ENCODE peak calls at places on chromosomes 4 and X, in four cellular contexts. One of them, this sample, is unnamed.

GRCh38 chr4:125526420-125526819 is 211.7 kb downstream of the FAT4 start:
- DNase-seq in stomach: no peak
- DNase-seq in SK-N-SH: no peak
- DNase-seq in suprapubic skin: no peak
- DNase-seq in this sample: no peak

GRCh38 chr4:26885912-26886274 is 25.3 kb downstream of the STIM2 start:
- DNase-seq in stomach: no peak
- DNase-seq in SK-N-SH: no peak
- DNase-seq in suprapubic skin: no peak
- DNase-seq in this sample: no peak

GRCh38 chr4:146957252-146957651 is 11.6 kb upstream of the TTC29 start:
- DNase-seq in stomach: no peak
- DNase-seq in SK-N-SH: no peak
- DNase-seq in suprapubic skin: no peak
- DNase-seq in this sample: no peak

GRCh38 chrX:152897216-152898144 is at the start of gene ZNF185:
- DNase-seq in stomach: peak
- DNase-seq in SK-N-SH: peak
- DNase-seq in suprapubic skin: no peak
- DNase-seq in this sample: peak

GRCh38 chrX:56733459-56734046 is 4.5 kb downstream of the NBDY start:
- DNase-seq in stomach: peak
- DNase-seq in SK-N-SH: peak
- DNase-seq in suprapubic skin: no peak
- DNase-seq in this sample: no peak

GRCh38 chr4:27684501-27685077 is 823.9 kb downstream of the STIM2 start:
- DNase-seq in stomach: peak
- DNase-seq in SK-N-SH: peak
- DNase-seq in suprapubic skin: no peak
- DNase-seq in this sample: peak

GRCh38 chr4:61277785-61278184 is 77.7 kb downstream of the ADGRL3 start:
- DNase-seq in stomach: no peak
- DNase-seq in SK-N-SH: no peak
- DNase-seq in suprapubic skin: no peak
- DNase-seq in this sample: no peak

GRCh38 chr4:101615652-101616051 is 174.9 kb upstream of the BANK1 start:
- DNase-seq in stomach: no peak
- DNase-seq in SK-N-SH: no peak
- DNase-seq in suprapubic skin: no peak
- DNase-seq in this sample: no peak

GRCh38 chr4:169416997-169417396 is 146.2 kb upstream of the SH3RF1 start:
- DNase-seq in stomach: no peak
- DNase-seq in SK-N-SH: no peak
- DNase-seq in suprapubic skin: no peak
- DNase-seq in this sample: no peak

GRCh38 chr4:123811763-123812390 is 415.3 kb downstream of the SPRY1 start:
- DNase-seq in stomach: no peak
- DNase-seq in SK-N-SH: no peak
- DNase-seq in suprapubic skin: no peak
- DNase-seq in this sample: no peak

GRCh38 chr4:88357262-88357661 is 21.4 kb upstream of the HERC6 start:
- DNase-seq in stomach: no peak
- DNase-seq in SK-N-SH: no peak
- DNase-seq in suprapubic skin: no peak
- DNase-seq in this sample: no peak

GRCh38 chr4:24598025-24598424 is 13.7 kb upstream of the DHX15 start:
- DNase-seq in stomach: peak
- DNase-seq in SK-N-SH: no peak
- DNase-seq in suprapubic skin: no peak
- DNase-seq in this sample: no peak

GRCh38 chrX:129145382-129145781 is 377.9 kb downstream of the SMARCA1 start:
- DNase-seq in stomach: no peak
- DNase-seq in SK-N-SH: no peak
- DNase-seq in suprapubic skin: no peak
- DNase-seq in this sample: no peak

GRCh38 chrX:83759872-83760271 is 101.1 kb upstream of the CYLC1 start:
- DNase-seq in stomach: no peak
- DNase-seq in SK-N-SH: peak
- DNase-seq in suprapubic skin: no peak
- DNase-seq in this sample: no peak

GRCh38 chrX:15971696-15972095 is 117.1 kb upstream of the AP1S2 start:
- DNase-seq in stomach: no peak
- DNase-seq in SK-N-SH: no peak
- DNase-seq in suprapubic skin: no peak
- DNase-seq in this sample: no peak

GRCh38 chr4:6674500-6675149 is 19.1 kb upstream of the S100P start:
- DNase-seq in stomach: peak
- DNase-seq in SK-N-SH: peak
- DNase-seq in suprapubic skin: peak
- DNase-seq in this sample: no peak

GRCh38 chrX:28586891-28587635 is at the start of gene IL1RAPL1:
- DNase-seq in stomach: no peak
- DNase-seq in SK-N-SH: no peak
- DNase-seq in suprapubic skin: no peak
- DNase-seq in this sample: no peak

GRCh38 chr4:24274401-24275035 is 309.8 kb downstream of the DHX15 start:
- DNase-seq in stomach: no peak
- DNase-seq in SK-N-SH: no peak
- DNase-seq in suprapubic skin: no peak
- DNase-seq in this sample: no peak

GRCh38 chr4:8855781-8856245 is 15.8 kb downstream of the HMX1 start:
- DNase-seq in stomach: no peak
- DNase-seq in SK-N-SH: no peak
- DNase-seq in suprapubic skin: no peak
- DNase-seq in this sample: no peak

GRCh38 chr4:173333658-173334084 is 487 bp downstream of the HMGB2 start:
- DNase-seq in stomach: peak
- DNase-seq in SK-N-SH: peak
- DNase-seq in suprapubic skin: peak
- DNase-seq in this sample: peak

GRCh38 chrX:17859609-17860178 is 1.4 kb downstream of the RAI2 start:
- DNase-seq in stomach: peak
- DNase-seq in SK-N-SH: peak
- DNase-seq in suprapubic skin: no peak
- DNase-seq in this sample: peak

GRCh38 chr4:87092389-87093141 is 127.9 kb downstream of the KLHL8 start:
- DNase-seq in stomach: peak
- DNase-seq in SK-N-SH: peak
- DNase-seq in suprapubic skin: no peak
- DNase-seq in this sample: no peak

GRCh38 chrX:38150993-38151392 is 69.7 kb downstream of the SRPX start:
- DNase-seq in stomach: no peak
- DNase-seq in SK-N-SH: no peak
- DNase-seq in suprapubic skin: no peak
- DNase-seq in this sample: no peak

GRCh38 chr4:8230891-8231290 is 31.8 kb downstream of the SH3TC1 start:
- DNase-seq in stomach: no peak
- DNase-seq in SK-N-SH: no peak
- DNase-seq in suprapubic skin: no peak
- DNase-seq in this sample: no peak

GRCh38 chr4:38566811-38567398 is 97.1 kb upstream of the KLF3 start:
- DNase-seq in stomach: no peak
- DNase-seq in SK-N-SH: no peak
- DNase-seq in suprapubic skin: no peak
- DNase-seq in this sample: no peak

GRCh38 chr4:96093057-96093456 is 253.2 kb downstream of the PDHA2 start:
- DNase-seq in stomach: peak
- DNase-seq in SK-N-SH: no peak
- DNase-seq in suprapubic skin: no peak
- DNase-seq in this sample: no peak

GRCh38 chr4:79757580-79757979 is 315.4 kb downstream of the ANTXR2 start:
- DNase-seq in stomach: no peak
- DNase-seq in SK-N-SH: no peak
- DNase-seq in suprapubic skin: no peak
- DNase-seq in this sample: no peak
- TF ChIP-seq POLR2AphosphoS5 in stomach: no peak
- TF ChIP-seq POLR2AphosphoS5 in SK-N-SH: no peak
- TF ChIP-seq POLR2AphosphoS5 in suprapubic skin: no peak
- TF ChIP-seq POLR2AphosphoS5 in this sample: no peak

DNA sequence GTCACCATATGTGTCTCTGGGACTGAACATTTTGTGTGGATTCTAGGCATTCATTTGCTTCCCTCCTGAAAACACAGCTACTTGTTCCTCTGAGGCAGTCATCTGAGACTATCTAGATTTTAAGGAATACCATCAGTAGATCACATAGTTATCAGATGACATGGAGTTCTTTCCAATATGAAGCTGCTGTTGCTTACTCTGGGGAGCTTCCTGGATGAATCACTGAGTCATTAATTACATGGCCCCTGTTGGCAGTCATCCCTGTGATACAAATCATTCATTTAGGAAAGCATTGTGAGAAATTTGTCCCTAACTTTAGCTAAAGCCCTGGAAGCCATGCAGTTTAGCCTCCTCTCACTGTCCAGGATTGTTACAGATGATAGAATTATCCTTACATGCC is 98.2 kb upstream of the ARSJ start:
- DNase-seq in stomach: no peak
- DNase-seq in SK-N-SH: no peak
- DNase-seq in suprapubic skin: no peak
- DNase-seq in this sample: no peak
- H3K27ac ChIP-seq in stomach: no peak
- H3K27ac ChIP-seq in SK-N-SH: peak
- H3K27ac ChIP-seq in suprapubic skin: no peak
- H3K27ac ChIP-seq in this sample: no peak

DNA sequence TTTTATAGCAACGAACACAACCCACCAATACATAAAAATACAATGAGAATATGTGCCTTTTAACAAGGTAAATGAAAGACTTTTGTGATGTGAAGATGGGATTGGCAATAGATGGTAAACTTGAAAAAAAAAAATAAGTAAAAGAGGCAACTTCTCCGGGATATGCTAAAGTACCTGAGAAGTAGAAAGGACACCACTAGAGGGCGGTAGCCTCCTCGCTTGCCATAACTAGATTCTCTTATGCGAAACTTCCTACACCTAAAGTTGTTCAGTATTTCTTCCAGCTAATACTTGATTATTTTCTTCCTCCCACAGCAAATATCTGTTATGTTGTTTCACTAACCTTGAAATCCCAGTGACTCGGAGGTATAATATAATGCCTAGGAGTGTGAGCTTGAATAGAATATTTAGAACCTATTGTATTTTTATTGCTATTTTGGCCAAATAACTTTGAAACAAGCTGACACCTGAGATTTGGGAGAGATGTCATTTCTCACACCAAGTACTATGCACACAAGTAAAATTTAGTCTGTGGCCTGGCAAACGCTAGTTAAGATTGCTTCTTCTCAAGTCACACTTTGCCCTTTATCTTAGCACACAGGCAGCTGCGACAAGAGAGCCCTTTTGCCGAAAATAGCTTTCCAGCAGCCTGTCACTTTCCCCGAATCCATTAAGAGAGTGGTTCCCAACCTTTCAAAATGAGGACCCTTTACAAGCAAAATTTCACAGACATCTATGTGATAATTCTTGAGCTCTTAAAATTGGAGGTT is 44.9 kb upstream of the PDLIM5 start:
- DNase-seq in stomach: peak
- DNase-seq in SK-N-SH: peak
- DNase-seq in suprapubic skin: no peak
- DNase-seq in this sample: peak
- TF ChIP-seq POLR2AphosphoS5 in stomach: no peak
- TF ChIP-seq POLR2AphosphoS5 in SK-N-SH: no peak
- TF ChIP-seq POLR2AphosphoS5 in suprapubic skin: no peak
- TF ChIP-seq POLR2AphosphoS5 in this sample: no peak

GRCh38 chr4:138341739-138342415 is 99.7 kb upstream of the SLC7A11 start:
- DNase-seq in stomach: no peak
- DNase-seq in SK-N-SH: no peak
- DNase-seq in suprapubic skin: no peak
- DNase-seq in this sample: no peak

GRCh38 chr4:138348055-138348454 is 105.9 kb upstream of the SLC7A11 start:
- DNase-seq in stomach: no peak
- DNase-seq in SK-N-SH: no peak
- DNase-seq in suprapubic skin: no peak
- DNase-seq in this sample: no peak

GRCh38 chr4:138344851-138345250 is 102.7 kb upstream of the SLC7A11 start:
- DNase-seq in stomach: no peak
- DNase-seq in SK-N-SH: no peak
- DNase-seq in suprapubic skin: no peak
- DNase-seq in this sample: no peak

GRCh38 chr4:138344064-138344463 is 101.9 kb upstream of the SLC7A11 start:
- DNase-seq in stomach: no peak
- DNase-seq in SK-N-SH: no peak
- DNase-seq in suprapubic skin: no peak
- DNase-seq in this sample: no peak

DNA sequence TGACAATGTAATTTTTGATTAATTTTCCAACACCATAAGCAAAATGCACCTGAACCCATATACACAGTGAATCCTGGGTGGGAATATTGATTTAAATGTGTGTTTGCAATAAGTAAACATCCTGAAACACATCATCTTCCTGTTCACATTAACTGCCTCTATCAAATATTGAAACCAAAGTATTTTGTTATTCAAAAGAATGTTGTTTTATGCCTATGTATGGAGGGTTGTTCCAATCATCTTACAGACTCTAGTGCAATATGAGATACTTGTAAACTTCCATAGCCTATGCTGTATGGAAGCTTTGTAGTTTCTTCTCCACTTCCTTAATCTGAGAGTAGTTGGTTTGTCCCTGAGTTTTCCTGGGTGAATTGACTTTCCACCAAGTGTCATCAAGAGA is 105.4 kb upstream of the SLC7A11 start:
- DNase-seq in stomach: no peak
- DNase-seq in SK-N-SH: no peak
- DNase-seq in suprapubic skin: no peak
- DNase-seq in this sample: no peak
- H3K27ac ChIP-seq in stomach: no peak
- H3K27ac ChIP-seq in SK-N-SH: no peak
- H3K27ac ChIP-seq in suprapubic skin: no peak
- H3K27ac ChIP-seq in this sample: peak

GRCh38 chrX:48911407-48912182 is at the start of gene SLC35A2:
- DNase-seq in stomach: peak
- DNase-seq in SK-N-SH: peak
- DNase-seq in suprapubic skin: peak
- DNase-seq in this sample: peak
- TF ChIP-seq POLR2AphosphoS5 in stomach: peak
- TF ChIP-seq POLR2AphosphoS5 in SK-N-SH: peak
- TF ChIP-seq POLR2AphosphoS5 in suprapubic skin: no peak
- TF ChIP-seq POLR2AphosphoS5 in this sample: peak

GRCh38 chr4:53684448-53684847 is 93.2 kb upstream of the LNX1 start:
- DNase-seq in stomach: no peak
- DNase-seq in SK-N-SH: no peak
- DNase-seq in suprapubic skin: no peak
- DNase-seq in this sample: no peak

GRCh38 chr4:53680588-53680987 is 89.3 kb upstream of the LNX1 start:
- DNase-seq in stomach: no peak
- DNase-seq in SK-N-SH: no peak
- DNase-seq in suprapubic skin: no peak
- DNase-seq in this sample: no peak

GRCh38 chr4:53680168-53680567 is 88.9 kb upstream of the LNX1 start:
- DNase-seq in stomach: no peak
- DNase-seq in SK-N-SH: no peak
- DNase-seq in suprapubic skin: no peak
- DNase-seq in this sample: no peak

GRCh38 chr4:53682196-53682595 is 90.9 kb upstream of the LNX1 start:
- DNase-seq in stomach: no peak
- DNase-seq in SK-N-SH: no peak
- DNase-seq in suprapubic skin: no peak
- DNase-seq in this sample: no peak

GRCh38 chr4:53682908-53683307 is 91.6 kb upstream of the LNX1 start:
- DNase-seq in stomach: no peak
- DNase-seq in SK-N-SH: no peak
- DNase-seq in suprapubic skin: no peak
- DNase-seq in this sample: no peak
- H3K27ac ChIP-seq in stomach: no peak
- H3K27ac ChIP-seq in SK-N-SH: peak
- H3K27ac ChIP-seq in suprapubic skin: no peak
- H3K27ac ChIP-seq in this sample: no peak

This sample was measured in breast epithelium.